ENCODE peak calls at places on chromosome 10, in seven cellular contexts. A, F, B, P, R, O and M are unnamed samples.

GRCh38 chr10:114010316-114010715 is 33.4 kb upstream of the ADRB1 start:
- DNase-seq in A (no peak), P (no peak), F (no peak), O (no peak), R (no peak), B (no peak), M (no peak)

GRCh38 chr10:48288661-48289060 is 14.2 kb upstream of the FRMPD2 start:
- DNase-seq in F (no peak), B (no peak), O (no peak), R (no peak), P (no peak), A (no peak), M (no peak)

GRCh38 chr10:25895856-25896255 is 38.2 kb upstream of the MYO3A start:
- DNase-seq in B (no peak), P (no peak), R (no peak), F (no peak), A (no peak), O (no peak), M (no peak)

GRCh38 chr10:28875535-28876208 is 198.4 kb downstream of the BAMBI start:
- DNase-seq in A (no peak), B (no peak), F (no peak), R (peak), O (peak), P (no peak), M (no peak)

GRCh38 chr10:104022020-104022419 is 55.1 kb downstream of the SLK start:
- DNase-seq in R (no peak), B (no peak), F (no peak), O (no peak), A (no peak), P (no peak), M (no peak)

GRCh38 chr10:63365976-63366765 is 99.6 kb downstream of the JMJD1C start:
- DNase-seq in O (peak), R (no peak), B (no peak), P (no peak), A (no peak), F (no peak), M (no peak)

GRCh38 chr10:132562177-132562915 is 24.8 kb downstream of the INPP5A start:
- DNase-seq in R (no peak), B (no peak), O (no peak), F (no peak), P (no peak), A (no peak), M (no peak)

GRCh38 chr10:52215745-52216361 is 98.2 kb upstream of the DKK1 start:
- DNase-seq in P (peak), B (peak), R (peak), O (peak), F (peak), A (peak), M (no peak)

GRCh38 chr10:9038146-9038714 is 983.7 kb downstream of the GATA3 start:
- DNase-seq in O (no peak), B (no peak), R (peak), A (no peak), P (no peak), F (no peak), M (no peak)

GRCh38 chr10:4431114-4431862 is 394.7 kb upstream of the AKR1E2 start:
- DNase-seq in A (no peak), R (peak), O (no peak), F (no peak), B (peak), P (no peak), M (no peak)

GRCh38 chr10:17523246-17523753 is 68.9 kb upstream of the ST8SIA6 start:
- DNase-seq in O (no peak), F (no peak), A (no peak), R (no peak), B (no peak), P (no peak), M (no peak)

GRCh38 chr10:78641693-78642092 is 427.1 kb upstream of the ZMIZ1 start:
- DNase-seq in A (no peak), R (no peak), O (no peak), F (no peak), P (no peak), B (no peak), M (no peak)

GRCh38 chr10:80260295-80261243 is 28.9 kb downstream of the MAT1A start:
- DNase-seq in F (peak), O (peak), P (peak), A (no peak), B (peak), R (peak), M (no peak)

GRCh38 chr10:80259405-80259871 is 30.0 kb downstream of the MAT1A start:
- DNase-seq in B (no peak), F (no peak), P (no peak), O (peak), A (no peak), R (peak), M (no peak)

GRCh38 chr10:80264081-80265056 is 25.1 kb downstream of the MAT1A start:
- DNase-seq in R (no peak), B (no peak), A (no peak), F (no peak), P (no peak), O (no peak), M (no peak)

GRCh38 chr10:80265740-80266512 is 23.5 kb downstream of the MAT1A start:
- DNase-seq in A (no peak), O (no peak), B (no peak), R (no peak), P (no peak), F (no peak), M (no peak)

DNA sequence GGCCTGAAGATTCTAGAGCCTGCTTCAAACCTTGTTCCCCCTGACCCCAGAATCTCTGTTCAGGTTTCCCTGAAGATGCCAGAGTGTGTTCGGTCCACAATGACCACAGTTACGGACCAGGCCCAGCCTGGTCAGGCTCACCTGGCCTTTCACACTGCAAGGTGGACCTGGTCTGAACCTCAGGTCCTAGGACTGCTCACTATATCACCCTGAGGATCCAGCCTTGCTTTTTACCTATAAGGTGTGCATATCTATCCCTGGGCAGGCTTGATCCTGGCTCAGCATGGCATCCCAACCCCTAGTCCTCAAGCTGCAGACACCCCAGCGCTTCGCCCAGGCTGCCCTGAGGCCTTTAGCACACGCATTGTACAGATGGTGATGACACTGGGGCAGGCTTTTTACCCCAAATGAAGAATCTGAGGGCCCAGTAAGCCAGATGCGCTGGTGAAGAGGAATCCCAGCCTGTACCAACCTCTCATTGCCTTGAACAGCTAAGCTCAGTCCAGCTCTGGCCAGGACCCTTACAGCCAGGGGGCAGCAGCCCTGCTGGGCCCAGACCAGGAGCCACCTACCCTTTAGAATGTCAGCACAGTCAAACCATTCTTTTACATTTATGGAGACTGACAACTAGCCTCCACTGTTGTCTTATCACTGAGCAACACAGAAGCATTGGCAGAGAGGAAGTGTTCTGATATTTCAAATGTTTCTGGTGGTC is 28.0 kb downstream of the MAT1A start:
- DNase-seq in P (no peak), B (no peak), O (no peak), A (no peak), F (no peak), R (no peak), M (no peak)
- TF ChIP-seq CTCF in P (no peak), B (no peak), O (no peak), A (no peak), F (peak), R (no peak), M (no peak)

DNA sequence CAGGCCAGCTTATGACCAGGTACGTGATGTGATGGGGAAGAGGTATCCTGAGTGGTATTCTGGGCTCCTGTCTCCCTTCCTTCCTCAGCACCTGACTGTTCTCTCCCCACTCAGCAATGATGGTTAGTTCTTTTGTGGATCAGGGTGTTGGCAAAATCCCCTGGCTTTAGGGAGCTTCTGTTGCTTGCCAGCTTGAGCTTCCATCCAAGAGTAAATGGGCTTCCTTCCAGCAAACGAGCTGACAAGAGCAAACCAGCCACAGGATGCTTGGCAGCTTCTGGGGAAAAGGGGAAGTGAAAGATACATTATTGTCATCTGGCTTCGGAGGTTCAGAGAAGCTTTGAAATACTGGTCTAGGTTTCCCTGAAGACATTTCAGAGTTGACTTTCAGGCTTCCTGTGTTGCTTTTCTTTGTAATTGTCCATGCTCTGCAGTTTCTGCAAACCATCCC is 5.2 kb downstream of the DUSP5 start:
- DNase-seq in O (peak), P (no peak), A (no peak), B (no peak), R (peak), F (no peak), M (peak)
- H3K4me3 ChIP-seq in O (no peak), P (peak), A (no peak), B (peak), R (no peak), F (peak), M (no peak)

DNA sequence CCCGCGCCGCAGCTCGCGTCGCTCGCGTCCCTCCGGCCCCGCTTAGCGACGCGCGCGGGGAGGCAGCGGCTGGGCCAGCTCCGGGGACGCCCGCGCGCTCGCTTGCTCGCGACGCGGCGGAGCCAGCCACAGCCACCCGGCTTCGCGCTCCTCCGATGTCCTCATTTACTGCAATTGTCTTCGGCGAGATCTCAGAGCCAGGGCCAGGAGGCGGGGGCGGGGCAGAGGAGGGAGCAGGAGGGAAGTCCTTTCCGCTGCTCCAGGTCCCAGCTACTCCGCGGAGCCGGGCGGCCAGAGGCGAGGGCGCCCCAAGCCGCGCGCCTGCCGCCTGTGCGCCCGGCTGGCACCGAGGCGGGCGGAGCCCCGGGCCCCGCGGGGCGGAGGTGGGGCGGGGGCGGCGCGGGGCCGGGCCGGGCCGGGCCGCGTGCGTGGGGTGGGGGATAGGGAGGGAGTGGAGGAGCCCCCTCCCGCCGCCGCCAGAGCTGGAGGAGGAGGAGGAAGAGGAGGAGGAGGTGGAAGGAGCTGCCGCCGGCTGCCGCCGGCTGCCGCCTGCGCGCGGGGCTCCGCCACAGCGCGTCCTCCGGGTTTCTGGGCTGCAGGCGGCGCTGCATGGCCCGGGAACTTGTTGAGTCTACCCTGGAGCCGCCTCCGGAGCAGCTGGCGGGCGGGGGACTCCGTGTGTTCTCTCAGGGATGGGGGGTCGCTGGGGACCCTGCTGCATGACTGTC is at the start of gene INSYN2A:
- DNase-seq in A (no peak), P (no peak), B (peak), R (peak), F (peak), O (peak), M (no peak)
- TF ChIP-seq CTCF in A (no peak), P (no peak), B (peak), R (peak), F (no peak), O (peak), M (peak)

GRCh38 chr10:67883710-67884312 is 645 bp upstream of the SIRT1 start:
- DNase-seq in O (no peak), R (no peak), P (peak), B (no peak), F (no peak), A (no peak), M (no peak)
- H3K4me3 ChIP-seq in O (peak), R (peak), P (peak), B (peak), F (peak), A (peak), M (peak)

DNA sequence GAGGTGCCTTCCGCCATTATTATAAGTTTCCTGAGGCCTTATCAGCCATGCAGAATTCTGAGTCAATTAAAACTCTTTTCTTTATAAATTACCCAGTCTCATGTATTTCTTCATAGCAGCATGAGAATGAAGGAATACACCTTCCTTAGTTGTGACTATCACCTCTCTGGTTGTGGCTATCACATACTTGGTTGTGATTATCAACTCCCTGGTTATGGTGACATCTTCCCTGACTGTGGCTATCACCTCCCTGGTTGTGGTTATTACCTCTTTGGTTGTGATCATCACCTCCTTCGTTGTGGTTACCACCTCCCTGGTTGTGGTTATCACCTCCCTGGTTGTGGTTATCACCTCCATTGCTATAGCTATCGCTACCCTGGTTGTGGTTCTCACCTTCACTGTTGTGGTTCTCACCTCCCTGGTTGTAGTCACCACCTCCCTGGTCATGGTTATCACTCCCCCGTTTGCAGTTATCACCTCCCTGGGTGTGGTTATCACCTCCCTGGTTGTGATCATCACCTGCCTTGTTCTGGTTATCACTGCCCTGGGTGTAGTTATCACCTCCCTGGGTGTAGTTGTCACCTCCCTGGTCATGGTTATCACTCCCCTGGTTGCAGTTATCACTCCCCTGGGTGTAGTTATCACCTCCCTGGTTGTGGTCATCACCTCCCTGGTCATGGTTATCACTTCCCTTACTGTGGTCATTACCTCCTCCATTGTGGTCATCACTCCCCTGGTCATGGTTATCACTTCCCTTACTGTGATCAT is 105.9 kb downstream of the GPR26 start:
- DNase-seq in O (no peak), A (no peak), P (no peak), R (no peak), B (no peak), F (no peak), M (no peak)
- TF ChIP-seq CTCF in O (no peak), A (no peak), P (no peak), R (no peak), B (no peak), F (no peak), M (no peak)

DNA sequence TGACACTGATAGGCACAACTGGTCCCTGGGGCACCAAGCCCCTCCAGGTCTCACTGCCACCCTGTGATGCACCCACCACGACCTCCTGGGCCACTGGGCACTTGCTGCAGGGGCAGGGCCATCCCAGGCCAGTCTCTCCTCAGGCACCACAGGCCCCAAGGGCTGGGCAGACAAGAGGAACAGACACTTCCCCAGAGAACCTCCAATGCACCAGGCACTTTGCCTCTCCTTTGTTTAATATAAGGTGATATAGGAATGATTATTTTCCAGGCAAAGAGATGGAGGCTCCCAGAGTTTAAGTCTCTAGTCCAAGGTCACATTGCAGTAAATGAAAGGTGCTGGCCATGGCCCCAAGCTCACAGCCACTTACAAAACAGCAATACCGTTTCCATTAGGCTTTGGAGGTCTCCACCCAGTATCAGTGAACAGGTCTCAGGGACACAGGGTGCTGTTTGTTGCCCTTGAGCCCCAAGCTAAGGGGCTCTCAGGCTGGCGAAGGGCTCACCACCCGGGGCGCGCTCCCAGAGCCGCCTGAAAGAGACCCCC is 4.5 kb downstream of the DEPP1 start:
- DNase-seq in F (no peak), B (no peak), R (no peak), P (no peak), O (no peak), A (no peak), M (no peak)
- H3K4me3 ChIP-seq in F (peak), B (peak), R (no peak), P (peak), O (peak), A (peak), M (no peak)

DNA sequence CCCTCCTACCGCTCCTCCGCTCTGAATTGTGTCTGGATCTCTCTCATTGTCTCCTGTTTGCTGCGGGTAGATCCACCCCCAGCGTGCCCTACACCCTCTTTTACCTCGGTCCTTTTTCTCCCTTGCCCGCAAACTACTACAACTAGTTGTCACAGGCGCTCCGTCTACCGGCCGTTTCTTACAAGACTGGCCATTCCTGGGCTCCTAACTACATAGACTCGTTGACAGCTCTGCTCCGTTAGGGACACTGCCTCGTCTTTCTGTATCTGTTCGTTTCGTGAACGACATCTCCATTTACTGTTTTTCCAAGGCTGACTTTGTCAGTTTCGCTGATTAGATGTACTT is 793 bp downstream of the TAF3 start:
- DNase-seq in A (no peak), B (peak), O (peak), P (no peak), R (peak), F (peak), M (no peak)
- TF ChIP-seq CTCF in A (no peak), B (peak), O (peak), P (peak), R (peak), F (no peak), M (peak)